ENCODE peak calls at places on chromosomes 4 and X, in four cellular contexts. Y is A549, M is HepG2, G is Peyer's patch. J is an unnamed sample.

GRCh38 chr4:76486588-76487276 is 51.7 kb downstream of the SHROOM3 start:
- DNase-seq in M (no peak), Y (no peak), G (no peak), J (no peak)

GRCh38 chr4:99134586-99134985 is 9.5 kb downstream of the ADH4 start:
- DNase-seq in Y (no peak), G (no peak), M (no peak), J (no peak)

GRCh38 chr4:8582436-8582835 is 2.2 kb downstream of the GPR78 start:
- DNase-seq in Y (no peak), M (no peak), G (peak), J (no peak)

GRCh38 chrX:138925330-138925729 is 213.8 kb upstream of the FGF13 start:
- DNase-seq in Y (peak), G (no peak), M (no peak), J (peak)

GRCh38 chr4:152117501-152117900 is 356.7 kb upstream of the GATB start:
- DNase-seq in M (no peak), G (no peak), Y (no peak), J (no peak)

GRCh38 chr4:173769568-173769967 is 239.5 kb upstream of the HAND2 start:
- DNase-seq in G (no peak), M (no peak), Y (no peak), J (no peak)

GRCh38 chr4:129230836-129231235 is 134.9 kb downstream of the C4orf33 start:
- DNase-seq in Y (no peak), M (no peak), G (no peak), J (no peak)

GRCh38 chrX:10620121-10620699 is at the start of gene MID1:
- DNase-seq in M (no peak), G (peak), Y (peak), J (peak)

GRCh38 chr4:186591651-186592050 is 36.3 kb upstream of the MTNR1A start:
- DNase-seq in G (no peak), M (no peak), Y (no peak), J (no peak)

GRCh38 chr4:153512162-153512852 is 46.1 kb downstream of the TMEM131L start:
- DNase-seq in G (no peak), Y (no peak), M (no peak), J (no peak)

GRCh38 chrX:43166874-43167273 is 388.9 kb upstream of the PPP1R2C start:
- DNase-seq in Y (no peak), M (peak), G (no peak), J (no peak)

GRCh38 chrX:48834383-48834709 is 1.1 kb downstream of the PCSK1N start:
- DNase-seq in M (no peak), G (no peak), Y (peak), J (no peak)

GRCh38 chrX:83511208-83511607 is 3.1 kb downstream of the POU3F4 start:
- DNase-seq in G (no peak), Y (no peak), M (no peak), J (no peak)

GRCh38 chrX:70970482-70970999 is 39.6 kb upstream of the SLC7A3 start:
- DNase-seq in Y (peak), G (no peak), M (peak), J (no peak)

GRCh38 chr4:158051401-158052235 is 121.2 kb downstream of the GASK1B start:
- DNase-seq in M (no peak), G (no peak), Y (peak), J (no peak)

GRCh38 chrX:73581002-73581628 is 18.1 kb downstream of the CHIC1 start:
- DNase-seq in G (no peak), Y (no peak), M (no peak), J (no peak)

GRCh38 chr4:171983935-171984805 is 171.0 kb downstream of the GALNTL6 start:
- DNase-seq in M (no peak), G (no peak), Y (no peak), J (no peak)

GRCh38 chr4:54556081-54556480 is 101.7 kb upstream of the KIT start:
- DNase-seq in G (no peak), M (no peak), Y (no peak), J (no peak)

GRCh38 chr4:125676583-125676982 is 361.8 kb downstream of the FAT4 start:
- DNase-seq in G (no peak), Y (no peak), M (no peak), J (peak)

GRCh38 chr4:13705521-13706035 is 78.1 kb upstream of the BOD1L1 start:
- DNase-seq in M (no peak), Y (no peak), G (peak), J (peak)

GRCh38 chr4:44629280-44629866 is 22.1 kb downstream of the YIPF7 start:
- DNase-seq in G (no peak), Y (peak), M (peak), J (no peak)

GRCh38 chrX:11665144-11666040 is at the start of gene ARHGAP6:
- DNase-seq in M (no peak), G (peak), Y (peak), J (peak)

GRCh38 chr4:108683479-108683878 is 33.1 kb downstream of the OSTC start:
- DNase-seq in G (no peak), M (peak), Y (peak), J (no peak)

GRCh38 chr4:176769519-176769918 is 23.2 kb downstream of the VEGFC start:
- DNase-seq in G (no peak), Y (peak), M (no peak), J (no peak)

GRCh38 chrX:111244238-111244750 is 26.0 kb downstream of the CAPN6 start:
- DNase-seq in G (no peak), M (peak), Y (peak), J (no peak)

GRCh38 chrX:40005290-40006011 is 92.3 kb downstream of the BCOR start:
- DNase-seq in M (no peak), Y (no peak), G (peak), J (no peak)

GRCh38 chrX:101617211-101618191 is at the start of gene ARMCX6:
- DNase-seq in Y (peak), M (peak), G (peak), J (peak)

GRCh38 chr4:6668391-6668790 is 25.3 kb upstream of the S100P start:
- DNase-seq in M (no peak), Y (no peak), G (no peak), J (no peak)

GRCh38 chr4:26789208-26789607 is 71.4 kb upstream of the STIM2 start:
- DNase-seq in Y (no peak), G (no peak), M (no peak), J (no peak)

GRCh38 chrX:153442463-153442862 is 3.4 kb downstream of the TREX2 start:
- DNase-seq in Y (no peak), G (no peak), M (no peak), J (no peak)

GRCh38 chr4:43066415-43066814 is 173.9 kb downstream of the GRXCR1 start:
- DNase-seq in M (no peak), G (no peak), Y (no peak), J (no peak)

GRCh38 chrX:41561045-41561444 is 113.9 kb downstream of the NYX start:
- DNase-seq in G (no peak), Y (peak), M (no peak), J (peak)

GRCh38 chr4:123430031-123430430 is 33.4 kb downstream of the SPRY1 start:
- DNase-seq in G (no peak), M (no peak), Y (no peak), J (no peak)

GRCh38 chr4:17667653-17668201 is 53.3 kb downstream of the MED28 start:
- DNase-seq in G (no peak), M (no peak), Y (no peak), J (no peak)

GRCh38 chrX:34559325-34559724 is 97.8 kb downstream of the TMEM47 start:
- DNase-seq in G (no peak), Y (peak), M (no peak), J (no peak)

GRCh38 chrX:10631416-10632145 is 11.2 kb upstream of the MID1 start:
- DNase-seq in M (no peak), G (no peak), Y (no peak), J (no peak)

GRCh38 chrX:131791608-131792355 is 231.3 kb upstream of the STK26 start:
- DNase-seq in Y (no peak), M (no peak), G (no peak), J (no peak)

GRCh38 chrX:119008122-119008744 is 33.8 kb downstream of the LONRF3 start:
- DNase-seq in M (peak), G (peak), Y (peak), J (no peak)

GRCh38 chr4:87758278-87758677 is 41.1 kb upstream of the IBSP start:
- DNase-seq in M (no peak), Y (no peak), G (no peak), J (no peak)

GRCh38 chrX:154748712-154749339 is 2.1 kb downstream of the GAB3 start:
- DNase-seq in G (no peak), M (peak), Y (peak), J (no peak)

DNA sequence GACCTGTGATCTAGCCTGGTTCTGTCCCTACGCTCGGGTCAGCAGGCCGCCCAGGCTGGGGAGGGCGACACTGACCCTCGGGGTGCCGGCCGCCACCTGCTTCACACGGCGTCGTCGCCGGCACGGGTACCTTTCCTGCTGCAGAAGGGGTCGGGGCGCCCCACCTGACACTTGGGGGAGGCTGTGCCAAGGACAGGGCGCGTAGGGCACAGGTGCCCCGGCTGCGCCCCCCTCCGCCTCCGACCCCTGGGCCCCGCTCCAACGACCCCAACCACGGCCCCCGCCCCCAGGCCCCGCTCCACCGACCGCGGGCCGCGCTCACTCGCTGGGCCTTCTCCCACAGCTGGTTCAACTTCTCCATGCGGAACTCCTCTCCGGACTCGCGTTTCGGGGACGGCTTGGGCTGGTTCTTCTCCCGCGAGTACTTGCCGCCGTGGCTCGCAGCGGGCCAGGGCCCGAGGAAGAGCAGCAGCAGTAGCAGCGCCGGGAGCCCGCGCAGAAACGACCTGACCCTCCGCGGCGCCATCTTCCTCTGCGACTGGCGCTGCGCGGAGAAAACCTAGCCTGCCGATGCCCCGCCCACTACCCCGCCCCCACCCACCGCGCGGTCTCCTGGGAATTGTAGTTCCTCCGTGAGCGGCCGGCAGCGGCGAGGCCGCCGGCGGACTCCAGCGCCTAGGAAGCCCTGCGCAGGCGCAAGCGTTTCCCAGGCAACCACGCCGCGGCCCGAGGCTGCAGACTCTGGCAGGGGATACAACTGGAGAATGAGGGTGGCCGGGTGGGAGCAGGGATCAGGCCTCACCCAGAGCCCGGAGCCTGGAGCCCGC is at the start of gene LRPAP1:
- DNase-seq in Y (peak), G (peak), M (peak), J (peak)
- TF ChIP-seq POLR2A in Y (peak), G (peak), M (no peak), J (peak)

GRCh38 chrX:123881330-123881729 is 21.5 kb downstream of the XIAP start:
- DNase-seq in G (no peak), Y (no peak), M (no peak), J (no peak)
- H3K27ac ChIP-seq in G (no peak), Y (no peak), M (no peak), J (no peak)

GRCh38 chr4:47510506-47511143 is 25.6 kb downstream of the ATP10D start:
- DNase-seq in M (no peak), Y (no peak), G (no peak), J (no peak)
- TF ChIP-seq CTCF in M (no peak), Y (no peak), G (no peak), J (no peak)

DNA sequence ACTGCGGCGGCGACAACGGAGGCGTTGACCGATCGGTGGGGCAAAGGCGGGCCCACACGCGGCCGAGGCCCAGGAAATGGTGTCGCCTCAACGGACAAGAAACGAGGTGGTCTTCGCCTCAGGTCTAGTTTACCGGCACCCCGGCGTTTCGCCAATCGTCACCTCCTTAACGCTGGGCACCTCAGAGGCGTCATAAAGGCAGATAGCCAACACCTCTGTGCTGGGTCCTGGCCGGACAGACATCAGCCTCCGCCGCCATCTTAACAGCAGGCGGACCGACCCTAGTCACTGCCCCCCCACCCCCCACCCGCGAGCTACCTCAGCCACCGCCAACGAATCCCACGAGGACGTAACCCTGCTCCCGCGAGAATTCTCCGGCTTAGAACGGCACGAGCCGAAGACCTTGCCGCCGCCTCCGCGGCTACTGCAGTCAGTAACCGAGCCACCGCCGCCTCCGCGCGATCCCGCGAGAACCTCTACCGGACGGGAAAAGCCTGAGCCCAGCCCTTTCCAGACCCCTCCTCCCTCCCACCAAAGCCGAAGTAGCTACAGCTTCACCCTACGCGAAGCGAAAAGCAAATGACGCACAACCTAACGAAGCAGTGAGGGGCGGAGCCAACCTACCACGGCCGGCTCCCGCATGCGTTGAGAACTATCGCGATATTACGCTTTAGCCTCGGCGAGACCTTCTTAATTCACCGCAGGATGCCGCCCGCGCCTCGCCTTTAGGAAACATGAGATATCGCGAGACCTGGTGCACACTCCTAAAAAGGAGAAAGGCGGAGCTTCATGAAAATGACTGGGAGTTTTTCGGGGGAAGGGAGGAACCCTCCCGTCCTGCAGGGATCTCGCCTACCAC is 2.7 kb downstream of the HUWE1 start:
- DNase-seq in G (peak), M (peak), Y (peak), J (peak)
- TF ChIP-seq POLR2A in G (peak), M (peak), Y (peak), J (no peak)

GRCh38 chr4:48033825-48034413 is 17.3 kb downstream of the NIPAL1 start:
- DNase-seq in Y (peak), G (no peak), M (peak), J (no peak)

GRCh38 chr4:48032721-48033120 is 16.1 kb downstream of the NIPAL1 start:
- DNase-seq in Y (no peak), M (peak), G (no peak), J (no peak)

GRCh38 chr4:48035952-48036351 is 19.4 kb downstream of the NIPAL1 start:
- DNase-seq in M (no peak), G (no peak), Y (no peak), J (no peak)

GRCh38 chr4:48038666-48039065 is 22.1 kb downstream of the NIPAL1 start:
- DNase-seq in G (no peak), Y (no peak), M (peak), J (no peak)

DNA sequence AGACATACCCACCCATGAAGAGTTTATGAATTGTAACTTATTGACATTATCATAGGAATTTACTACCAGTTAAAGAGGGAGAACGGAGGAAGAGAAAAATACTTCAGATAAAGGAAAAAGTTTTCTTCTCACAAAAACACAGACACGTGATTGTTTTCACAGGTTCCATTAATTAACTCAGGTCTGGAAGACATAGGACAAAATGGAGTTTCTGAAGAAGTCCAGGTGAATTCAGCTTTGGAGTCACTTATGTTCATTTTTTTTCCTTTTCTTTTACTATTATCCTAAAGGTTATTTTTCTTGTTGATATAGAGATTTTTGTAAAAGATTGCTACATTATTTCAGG is 20.5 kb downstream of the NIPAL1 start:
- DNase-seq in Y (no peak), G (no peak), M (no peak), J (no peak)
- H3K27ac ChIP-seq in Y (no peak), G (no peak), M (no peak), J (no peak)

GRCh38 chr4:112517911-112518310 is 1.9 kb upstream of the NEUROG2 start:
- DNase-seq in G (no peak), Y (no peak), M (no peak), J (no peak)

GRCh38 chr4:112518675-112519074 is 2.7 kb upstream of the NEUROG2 start:
- DNase-seq in Y (no peak), M (no peak), G (no peak), J (no peak)

GRCh38 chr4:112516076-112516385 is at the start of gene NEUROG2:
- DNase-seq in Y (no peak), M (no peak), G (no peak), J (no peak)

GRCh38 chr4:112516401-112517066 is 554 bp upstream of the NEUROG2 start:
- DNase-seq in Y (no peak), M (no peak), G (no peak), J (no peak)

GRCh38 chr4:112517067-112517588 is 1.1 kb upstream of the NEUROG2 start:
- DNase-seq in Y (no peak), G (no peak), M (no peak), J (peak)
- TF ChIP-seq CTCF in Y (no peak), G (no peak), M (no peak), J (no peak)

GRCh38 chr4:53364624-53365023 is 1.2 kb downstream of the SCFD2 start:
- DNase-seq in G (no peak), M (no peak), Y (no peak), J (no peak)

GRCh38 chr4:53365121-53365485 is 758 bp downstream of the SCFD2 start:
- DNase-seq in G (no peak), Y (no peak), M (peak), J (peak)

GRCh38 chr4:53366301-53366716 is 448 bp upstream of the SCFD2 start:
- DNase-seq in M (no peak), G (no peak), Y (no peak), J (no peak)

GRCh38 chr4:53362093-53362492 is 3.8 kb downstream of the SCFD2 start:
- DNase-seq in G (no peak), Y (no peak), M (no peak), J (no peak)

GRCh38 chr4:53365486-53366300 is at the start of gene SCFD2:
- DNase-seq in G (peak), M (peak), Y (peak), J (peak)
- TF ChIP-seq POLR2A in G (no peak), M (peak), Y (peak), J (peak)

GRCh38 chr4:89316931-89317366 is 9.3 kb upstream of the GPRIN3 start:
- DNase-seq in G (no peak), M (no peak), Y (peak), J (peak)

GRCh38 chr4:89319756-89320155 is 12.2 kb upstream of the GPRIN3 start:
- DNase-seq in M (no peak), G (no peak), Y (no peak), J (no peak)

GRCh38 chr4:89314291-89314690 is 6.7 kb upstream of the GPRIN3 start:
- DNase-seq in Y (no peak), G (no peak), M (no peak), J (no peak)

GRCh38 chr4:89312066-89312465 is 4.5 kb upstream of the GPRIN3 start:
- DNase-seq in Y (no peak), G (no peak), M (no peak), J (no peak)

GRCh38 chr4:89316187-89316586 is 8.6 kb upstream of the GPRIN3 start:
- DNase-seq in M (no peak), G (no peak), Y (no peak), J (no peak)
- H3K27ac ChIP-seq in M (no peak), G (no peak), Y (no peak), J (peak)

DNA sequence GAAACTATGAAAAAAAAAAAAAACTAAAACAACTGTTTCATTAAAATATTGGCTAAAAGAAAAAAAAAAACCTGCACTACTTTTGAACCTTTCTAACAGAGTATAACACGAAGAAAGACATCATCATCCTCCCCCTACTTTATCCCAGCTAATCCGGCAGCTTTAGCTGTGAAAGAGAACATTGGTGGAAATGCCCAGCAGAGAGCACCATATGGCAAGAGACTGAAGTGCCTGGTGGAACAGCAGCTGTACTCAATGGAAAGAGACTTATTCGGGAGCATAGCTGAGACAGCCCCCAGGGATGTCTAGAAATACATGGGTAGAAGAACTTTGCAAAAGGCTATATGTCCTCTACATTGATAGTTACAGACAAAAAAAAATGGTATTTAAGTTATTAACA is 30.3 kb downstream of the STPG2 start:
- DNase-seq in M (peak), G (no peak), Y (peak), J (no peak)
- TF ChIP-seq CTCF in M (peak), G (no peak), Y (no peak), J (no peak)

J was measured in upper lobe of left lung.